ENCODE peak calls at places on chromosomes 13 and 19, in ten cellular contexts. A, P, G, I, F, X, L, Q, K and D are unnamed samples.

GRCh38 chr13:112806761-112807652 is 117.2 kb downstream of the ATP11A start:
- DNase-seq in X (no peak), F (no peak), A (no peak), L (no peak), G (no peak), I (no peak), K (no peak), P (no peak), Q (no peak), D (no peak)

GRCh38 chr19:44848805-44849457 is 2.8 kb downstream of the NECTIN2 start:
- DNase-seq in Q (no peak), K (no peak), X (no peak), G (no peak), F (no peak), P (no peak), L (no peak), I (no peak), A (peak), D (no peak)

GRCh38 chr13:83048419-83048818 is 833.9 kb downstream of the SLITRK1 start:
- DNase-seq in I (no peak), F (no peak), L (no peak), X (peak), A (no peak), P (no peak), K (no peak), G (no peak), Q (no peak), D (no peak)

GRCh38 chr13:30985637-30986205 is 53.3 kb downstream of the TEX26 start:
- DNase-seq in Q (no peak), K (no peak), F (no peak), P (no peak), G (no peak), X (peak), I (no peak), A (no peak), L (no peak), D (no peak)

GRCh38 chr13:110593430-110594130 is 21.8 kb upstream of the NAXD start:
- DNase-seq in P (no peak), K (no peak), L (no peak), G (peak), I (no peak), Q (peak), F (peak), A (no peak), X (peak), D (peak)

GRCh38 chr13:106357198-106357597 is 178.3 kb downstream of the EFNB2 start:
- DNase-seq in F (no peak), I (no peak), X (peak), L (no peak), Q (no peak), K (no peak), A (no peak), G (no peak), P (no peak), D (no peak)

GRCh38 chr13:97114696-97115095 is 107.4 kb upstream of the MBNL2 start:
- DNase-seq in Q (no peak), F (no peak), G (no peak), P (no peak), X (no peak), I (no peak), L (no peak), A (no peak), K (no peak), D (no peak)

GRCh38 chr19:20503536-20503935 is 62.0 kb downstream of the ZNF737 start:
- DNase-seq in A (peak), P (no peak), I (no peak), Q (peak), G (no peak), X (peak), K (no peak), F (no peak), L (no peak), D (no peak)

GRCh38 chr13:86665842-86666241 is 866.6 kb upstream of the SLITRK6 start:
- DNase-seq in X (no peak), A (no peak), L (no peak), P (no peak), F (no peak), I (no peak), G (no peak), Q (no peak), K (no peak), D (no peak)